ENCODE peak calls at places on chromosome 6, in seven cellular contexts. N is NCI-H146; L is central memory CD4-positive, alpha-beta T cell; M is stimulated activated CD8-positive, alpha-beta memory T cell treated with anti-CD3 and anti-CD28 coated beads, Interleukin-2, amount 100 ng/mL, for 48 hours; S is AG09319; U is activated CD8-positive, alpha-beta memory T cell treated with anti-CD3 and anti-CD28 coated beads for 24 hours; Q is uterus. Y is an unnamed sample.

GRCh38 chr6:1089860-1090259 is 222.0 kb upstream of the FOXQ1 start:
- DNase-seq in N (no peak), L (no peak), M (no peak), S (no peak), U (no peak), Q (no peak), Y (no peak)

GRCh38 chr6:31394381-31394780 is 9.0 kb upstream of the MICA start:
- DNase-seq in N (no peak), L (no peak), M (no peak), S (no peak), U (no peak), Q (no peak), Y (no peak)

GRCh38 chr6:84280030-84280429 is 52.6 kb upstream of the CEP162 start:
- DNase-seq in N (no peak), L (no peak), M (no peak), S (no peak), U (no peak), Q (no peak), Y (no peak)

GRCh38 chr6:73451166-73452106 is 661 bp downstream of the CGAS start:
- DNase-seq in N (peak), L (peak), M (peak), S (no peak), U (no peak), Q (peak), Y (peak)

GRCh38 chr6:160438481-160438880 is 90.3 kb downstream of the SLC22A3 start:
- DNase-seq in N (no peak), L (no peak), M (no peak), S (no peak), U (no peak), Q (no peak), Y (no peak)

GRCh38 chr6:54516331-54516730 is 208.1 kb downstream of the TINAG start:
- DNase-seq in N (no peak), L (no peak), M (no peak), S (no peak), U (no peak), Q (no peak), Y (no peak)

GRCh38 chr6:45434401-45434741 is 56.6 kb upstream of the SUPT3H start:
- DNase-seq in N (no peak), L (no peak), M (no peak), S (no peak), U (no peak), Q (no peak), Y (no peak)

GRCh38 chr6:6793388-6794250 is 205.1 kb downstream of the LY86 start:
- DNase-seq in N (no peak), L (no peak), M (no peak), S (no peak), U (no peak), Q (no peak), Y (no peak)

GRCh38 chr6:70627500-70628254 is 40.0 kb upstream of the SMAP1 start:
- DNase-seq in N (no peak), L (no peak), M (no peak), S (no peak), U (no peak), Q (no peak), Y (no peak)

GRCh38 chr6:128368213-128369000 is 152.0 kb downstream of the PTPRK start:
- DNase-seq in N (no peak), L (no peak), M (no peak), S (no peak), U (no peak), Q (no peak), Y (no peak)